ENCODE peak calls at places on chromosomes 7 and 10, in nine cellular contexts. One of them, this sample, is unnamed.

GRCh38 chr7:92798517-92799249 is 37.7 kb downstream of the CDK6 start:
- DNase-seq in heart left ventricle: no peak
- DNase-seq in lower lobe of right lung: no peak
- DNase-seq in right atrium auricular region: no peak
- DNase-seq in ascending aorta: no peak
- DNase-seq in tibial nerve: no peak
- DNase-seq in HCT116: no peak
- DNase-seq in left lung: no peak
- DNase-seq in keratinocyte: no peak
- DNase-seq in this sample: no peak

GRCh38 chr10:26556756-26557640 is 118.9 kb downstream of the APBB1IP start:
- DNase-seq in right atrium auricular region: no peak
- DNase-seq in ascending aorta: no peak
- DNase-seq in lower lobe of right lung: no peak
- DNase-seq in heart left ventricle: no peak
- DNase-seq in keratinocyte: peak; percentile 2
- DNase-seq in left lung: no peak
- DNase-seq in HCT116: peak; percentile 50
- DNase-seq in tibial nerve: peak; percentile 31
- DNase-seq in this sample: no peak

GRCh38 chr7:4998830-4999768 is 40.1 kb upstream of the MMD2 start:
- DNase-seq in right atrium auricular region: no peak
- DNase-seq in tibial nerve: no peak
- DNase-seq in ascending aorta: no peak
- DNase-seq in keratinocyte: no peak
- DNase-seq in lower lobe of right lung: no peak
- DNase-seq in left lung: no peak
- DNase-seq in heart left ventricle: no peak
- DNase-seq in HCT116: no peak
- DNase-seq in this sample: no peak

GRCh38 chr7:22561895-22562593 is 62.1 kb upstream of the STEAP1B start:
- DNase-seq in heart left ventricle: no peak
- DNase-seq in tibial nerve: no peak
- DNase-seq in ascending aorta: no peak
- DNase-seq in right atrium auricular region: peak; percentile 54
- DNase-seq in lower lobe of right lung: no peak
- DNase-seq in keratinocyte: no peak
- DNase-seq in left lung: no peak
- DNase-seq in HCT116: no peak
- DNase-seq in this sample: no peak

GRCh38 chr7:29192284-29192683 is 2.3 kb upstream of the CHN2 start:
- DNase-seq in tibial nerve: no peak
- DNase-seq in keratinocyte: no peak
- DNase-seq in ascending aorta: no peak
- DNase-seq in lower lobe of right lung: no peak
- DNase-seq in heart left ventricle: no peak
- DNase-seq in HCT116: no peak
- DNase-seq in right atrium auricular region: no peak
- DNase-seq in left lung: no peak
- DNase-seq in this sample: no peak

GRCh38 chr7:57216340-57216739 is 84.1 kb upstream of the ZNF479 start:
- DNase-seq in keratinocyte: no peak
- DNase-seq in lower lobe of right lung: peak; percentile 14
- DNase-seq in left lung: no peak
- DNase-seq in ascending aorta: no peak
- DNase-seq in heart left ventricle: no peak
- DNase-seq in right atrium auricular region: no peak
- DNase-seq in tibial nerve: no peak
- DNase-seq in HCT116: no peak
- DNase-seq in this sample: no peak

GRCh38 chr10:62456611-62457101 is 82.5 kb downstream of the ZNF365 start:
- DNase-seq in tibial nerve: peak; percentile 8
- DNase-seq in right atrium auricular region: no peak
- DNase-seq in HCT116: no peak
- DNase-seq in ascending aorta: no peak
- DNase-seq in lower lobe of right lung: no peak
- DNase-seq in heart left ventricle: no peak
- DNase-seq in keratinocyte: no peak
- DNase-seq in left lung: no peak
- DNase-seq in this sample: no peak

GRCh38 chr10:22666287-22667092 is 47.9 kb downstream of the PIP4K2A start:
- DNase-seq in ascending aorta: no peak
- DNase-seq in keratinocyte: no peak
- DNase-seq in HCT116: no peak
- DNase-seq in tibial nerve: no peak
- DNase-seq in left lung: no peak
- DNase-seq in right atrium auricular region: no peak
- DNase-seq in lower lobe of right lung: no peak
- DNase-seq in heart left ventricle: no peak
- DNase-seq in this sample: no peak

GRCh38 chr7:53437336-53437735 is 401.9 kb downstream of the POM121L12 start:
- DNase-seq in heart left ventricle: no peak
- DNase-seq in keratinocyte: no peak
- DNase-seq in right atrium auricular region: no peak
- DNase-seq in tibial nerve: no peak
- DNase-seq in lower lobe of right lung: no peak
- DNase-seq in HCT116: no peak
- DNase-seq in left lung: no peak
- DNase-seq in ascending aorta: no peak
- DNase-seq in this sample: no peak

GRCh38 chr10:77428776-77429395 is 208.7 kb downstream of the KCNMA1 start:
- DNase-seq in left lung: peak; percentile 55
- DNase-seq in HCT116: peak; percentile 24
- DNase-seq in right atrium auricular region: peak; percentile 64
- DNase-seq in tibial nerve: peak; percentile 25
- DNase-seq in keratinocyte: no peak
- DNase-seq in heart left ventricle: no peak
- DNase-seq in lower lobe of right lung: peak; percentile 53
- DNase-seq in ascending aorta: no peak
- DNase-seq in this sample: no peak

GRCh38 chr10:77431980-77432379 is 205.6 kb downstream of the KCNMA1 start:
- DNase-seq in right atrium auricular region: no peak
- DNase-seq in heart left ventricle: no peak
- DNase-seq in keratinocyte: no peak
- DNase-seq in left lung: no peak
- DNase-seq in ascending aorta: no peak
- DNase-seq in HCT116: no peak
- DNase-seq in lower lobe of right lung: no peak
- DNase-seq in tibial nerve: no peak
- DNase-seq in this sample: no peak

GRCh38 chr10:77432398-77432797 is 205.2 kb downstream of the KCNMA1 start:
- DNase-seq in keratinocyte: no peak
- DNase-seq in tibial nerve: no peak
- DNase-seq in HCT116: no peak
- DNase-seq in left lung: no peak
- DNase-seq in ascending aorta: no peak
- DNase-seq in right atrium auricular region: no peak
- DNase-seq in heart left ventricle: no peak
- DNase-seq in lower lobe of right lung: no peak
- DNase-seq in this sample: no peak

GRCh38 chr10:77431209-77431611 is 206.4 kb downstream of the KCNMA1 start:
- DNase-seq in lower lobe of right lung: no peak
- DNase-seq in heart left ventricle: no peak
- DNase-seq in keratinocyte: no peak
- DNase-seq in tibial nerve: no peak
- DNase-seq in right atrium auricular region: no peak
- DNase-seq in HCT116: no peak
- DNase-seq in ascending aorta: no peak
- DNase-seq in left lung: no peak
- DNase-seq in this sample: no peak

GRCh38 chr10:77430530-77430929 is 207.1 kb downstream of the KCNMA1 start:
- DNase-seq in tibial nerve: no peak
- DNase-seq in keratinocyte: no peak
- DNase-seq in lower lobe of right lung: no peak
- DNase-seq in right atrium auricular region: no peak
- DNase-seq in left lung: no peak
- DNase-seq in ascending aorta: no peak
- DNase-seq in heart left ventricle: no peak
- DNase-seq in HCT116: no peak
- DNase-seq in this sample: no peak
- TF ChIP-seq CTCF in tibial nerve: no peak
- TF ChIP-seq CTCF in keratinocyte: no peak
- TF ChIP-seq CTCF in lower lobe of right lung: no peak
- TF ChIP-seq CTCF in right atrium auricular region: no peak
- TF ChIP-seq CTCF in left lung: no peak
- TF ChIP-seq CTCF in ascending aorta: no peak
- TF ChIP-seq CTCF in heart left ventricle: no peak
- TF ChIP-seq CTCF in HCT116: no peak
- TF ChIP-seq CTCF in this sample: no peak

GRCh38 chr10:79438699-79439085 is 6.7 kb downstream of the ZCCHC24 start:
- DNase-seq in HCT116: no peak
- DNase-seq in heart left ventricle: no peak
- DNase-seq in lower lobe of right lung: no peak
- DNase-seq in right atrium auricular region: no peak
- DNase-seq in keratinocyte: no peak
- DNase-seq in tibial nerve: no peak
- DNase-seq in left lung: no peak
- DNase-seq in ascending aorta: no peak
- DNase-seq in this sample: no peak
- H3K27me3 ChIP-seq in HCT116: no peaks in the 10 kb centered on the region
- H3K27me3 ChIP-seq in heart left ventricle: no peaks in the 10 kb centered on the region
- H3K27me3 ChIP-seq in lower lobe of right lung: no peaks in the 10 kb centered on the region
- H3K27me3 ChIP-seq in right atrium auricular region: no peaks in the 10 kb centered on the region
- H3K27me3 ChIP-seq in keratinocyte: peaks cover 9% of the 10 kb centered on the region
- H3K27me3 ChIP-seq in tibial nerve: no peaks in the 10 kb centered on the region
- H3K27me3 ChIP-seq in left lung: no peaks in the 10 kb centered on the region
- H3K27me3 ChIP-seq in ascending aorta: no peaks in the 10 kb centered on the region
- H3K27me3 ChIP-seq in this sample: no peaks in the 10 kb centered on the region

GRCh38 chr7:46091071-46091470 is 170.0 kb upstream of the IGFBP3 start:
- DNase-seq in lower lobe of right lung: no peak
- DNase-seq in keratinocyte: no peak
- DNase-seq in tibial nerve: no peak
- DNase-seq in left lung: no peak
- DNase-seq in heart left ventricle: no peak
- DNase-seq in ascending aorta: no peak
- DNase-seq in HCT116: no peak
- DNase-seq in right atrium auricular region: no peak
- DNase-seq in this sample: no peak

GRCh38 chr7:46089281-46089680 is 168.2 kb upstream of the IGFBP3 start:
- DNase-seq in lower lobe of right lung: no peak
- DNase-seq in tibial nerve: no peak
- DNase-seq in left lung: no peak
- DNase-seq in heart left ventricle: no peak
- DNase-seq in HCT116: no peak
- DNase-seq in keratinocyte: no peak
- DNase-seq in ascending aorta: no peak
- DNase-seq in right atrium auricular region: no peak
- DNase-seq in this sample: no peak
- H3K4me1 ChIP-seq in lower lobe of right lung: no peaks in the 10 kb centered on the region
- H3K4me1 ChIP-seq in tibial nerve: no peaks in the 10 kb centered on the region
- H3K4me1 ChIP-seq in left lung: no peaks in the 10 kb centered on the region
- H3K4me1 ChIP-seq in heart left ventricle: no peaks in the 10 kb centered on the region
- H3K4me1 ChIP-seq in HCT116: no peaks in the 10 kb centered on the region
- H3K4me1 ChIP-seq in keratinocyte: no peaks in the 10 kb centered on the region
- H3K4me1 ChIP-seq in ascending aorta: no peaks in the 10 kb centered on the region
- H3K4me1 ChIP-seq in right atrium auricular region: no peaks in the 10 kb centered on the region
- H3K4me1 ChIP-seq in this sample: no peaks in the 10 kb centered on the region

GRCh38 chr7:34928052-34928451 is 109.2 kb downstream of the DPY19L1 start:
- DNase-seq in tibial nerve: peak; percentile 5
- DNase-seq in right atrium auricular region: no peak
- DNase-seq in ascending aorta: no peak
- DNase-seq in HCT116: peak; percentile 31
- DNase-seq in keratinocyte: no peak
- DNase-seq in left lung: peak; percentile 35
- DNase-seq in heart left ventricle: peak; percentile 36
- DNase-seq in lower lobe of right lung: peak; percentile 57
- DNase-seq in this sample: peak; percentile 49
- TF ChIP-seq CTCF in tibial nerve: no peak
- TF ChIP-seq CTCF in right atrium auricular region: peak; percentile 59
- TF ChIP-seq CTCF in ascending aorta: no peak
- TF ChIP-seq CTCF in HCT116: peak; percentile 33
- TF ChIP-seq CTCF in keratinocyte: peak; percentile 70
- TF ChIP-seq CTCF in left lung: peak; percentile 36
- TF ChIP-seq CTCF in heart left ventricle: peak; percentile 35
- TF ChIP-seq CTCF in lower lobe of right lung: peak; percentile 46
- TF ChIP-seq CTCF in this sample: no peak

DNA sequence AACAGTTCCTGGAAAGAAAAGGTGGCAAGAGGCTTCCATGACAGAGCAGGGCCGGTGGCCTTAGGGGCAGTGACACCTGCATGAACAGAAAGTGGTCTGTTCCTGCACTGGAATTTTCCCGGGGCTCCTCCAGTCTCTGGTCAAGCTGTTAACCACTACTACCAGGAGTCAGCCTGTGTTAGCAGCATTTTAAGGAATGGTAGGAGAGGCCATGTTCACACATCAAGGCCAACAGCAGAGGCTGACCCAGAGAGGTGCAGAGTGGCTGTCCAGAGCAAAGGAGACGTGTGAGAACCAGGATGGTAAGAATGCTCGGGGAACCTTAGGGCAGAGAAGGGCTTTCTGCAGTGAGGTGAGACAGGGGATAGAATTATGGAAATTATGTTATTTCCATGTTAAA is 8.5 kb downstream of the H2BK1 start:
- DNase-seq in HCT116: no peak
- DNase-seq in lower lobe of right lung: no peak
- DNase-seq in right atrium auricular region: no peak
- DNase-seq in tibial nerve: no peak
- DNase-seq in left lung: no peak
- DNase-seq in heart left ventricle: no peak
- DNase-seq in keratinocyte: no peak
- DNase-seq in ascending aorta: no peak
- DNase-seq in this sample: no peak
- H3K27me3 ChIP-seq in HCT116: peaks cover 6% of the 10 kb centered on the region
- H3K27me3 ChIP-seq in lower lobe of right lung: peaks cover 37% of the 10 kb centered on the region
- H3K27me3 ChIP-seq in right atrium auricular region: no peaks in the 10 kb centered on the region
- H3K27me3 ChIP-seq in tibial nerve: peaks cover 10% of the 10 kb centered on the region
- H3K27me3 ChIP-seq in left lung: no peaks in the 10 kb centered on the region
- H3K27me3 ChIP-seq in heart left ventricle: peaks cover 11% of the 10 kb centered on the region
- H3K27me3 ChIP-seq in keratinocyte: peaks cover 59% of the 10 kb centered on the region
- H3K27me3 ChIP-seq in ascending aorta: no peaks in the 10 kb centered on the region
- H3K27me3 ChIP-seq in this sample: peaks cover 10% of the 10 kb centered on the region

DNA sequence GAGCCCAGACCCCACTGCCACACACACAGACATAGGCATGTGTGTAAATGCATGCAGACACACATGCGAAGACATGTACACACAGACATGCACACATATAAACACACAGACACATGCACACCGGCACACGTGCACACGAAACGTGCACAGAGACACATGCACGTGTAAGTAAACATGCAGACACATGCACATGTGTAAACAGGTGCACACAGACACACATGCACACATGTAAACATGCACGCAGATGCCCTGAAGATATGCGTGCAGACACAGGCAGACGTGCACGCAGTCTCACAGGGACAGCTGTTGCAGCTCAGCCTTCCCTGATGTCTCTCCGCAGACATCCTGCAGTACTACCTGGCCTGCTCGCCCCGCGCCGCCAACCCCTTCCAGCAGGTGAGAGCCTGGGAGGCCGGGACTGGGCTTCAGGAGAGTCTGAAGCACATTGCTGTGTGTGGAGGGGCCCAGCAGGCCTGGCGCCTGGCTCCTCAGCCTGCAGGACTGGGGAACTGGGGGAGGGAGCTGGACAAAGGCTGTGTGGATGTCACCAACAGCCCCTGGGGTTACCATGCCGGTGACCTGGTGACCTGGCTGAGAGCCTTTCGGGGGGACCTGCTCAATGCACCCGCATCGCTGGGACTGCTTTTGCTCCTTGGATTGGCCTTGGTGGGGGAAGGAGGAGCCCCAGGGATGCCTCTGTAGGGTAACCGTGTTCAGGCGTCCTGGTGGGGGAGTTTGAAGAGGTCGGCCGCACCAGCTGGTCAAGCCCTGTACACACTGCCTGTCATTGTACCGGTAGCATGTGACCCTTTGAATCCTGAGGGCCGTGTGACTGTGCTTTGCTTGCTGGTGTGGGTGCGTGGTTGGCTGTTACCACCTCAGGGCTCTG is 20.3 kb downstream of the TTYH3 start:
- DNase-seq in keratinocyte: no peak
- DNase-seq in heart left ventricle: no peak
- DNase-seq in right atrium auricular region: no peak
- DNase-seq in HCT116: no peak
- DNase-seq in left lung: no peak
- DNase-seq in lower lobe of right lung: no peak
- DNase-seq in tibial nerve: no peak
- DNase-seq in ascending aorta: no peak
- DNase-seq in this sample: peak; percentile 14
- H3K4me1 ChIP-seq in keratinocyte: no peaks in the 10 kb centered on the region
- H3K4me1 ChIP-seq in heart left ventricle: no peaks in the 10 kb centered on the region
- H3K4me1 ChIP-seq in right atrium auricular region: no peaks in the 10 kb centered on the region
- H3K4me1 ChIP-seq in HCT116: no peaks in the 10 kb centered on the region
- H3K4me1 ChIP-seq in left lung: peaks cover 6% of the 10 kb centered on the region
- H3K4me1 ChIP-seq in lower lobe of right lung: no peaks in the 10 kb centered on the region
- H3K4me1 ChIP-seq in tibial nerve: no peaks in the 10 kb centered on the region
- H3K4me1 ChIP-seq in ascending aorta: no peaks in the 10 kb centered on the region
- H3K4me1 ChIP-seq in this sample: no peaks in the 10 kb centered on the region

This sample was measured in heart right ventricle.